ENCODE peak calls at places on chromosome 6, in six cellular contexts. One of them, this sample, is unnamed.

GRCh38 chr6:107509506-107509905 is 19.6 kb downstream of the SOBP start:
- DNase-seq in CD8-positive, alpha-beta memory T cell: no peak
- DNase-seq in HCT116: no peak
- DNase-seq in astrocyte of the spinal cord: peak
- DNase-seq in A172: no peak
- DNase-seq in NCI-H2081: no peak
- DNase-seq in this sample: no peak

GRCh38 chr6:152312434-152312833 is 324.7 kb downstream of the SYNE1 start:
- DNase-seq in CD8-positive, alpha-beta memory T cell: no peak
- DNase-seq in HCT116: no peak
- DNase-seq in astrocyte of the spinal cord: no peak
- DNase-seq in A172: no peak
- DNase-seq in NCI-H2081: no peak
- DNase-seq in this sample: no peak

GRCh38 chr6:41539204-41539603 is 7.0 kb upstream of the FOXP4 start:
- DNase-seq in CD8-positive, alpha-beta memory T cell: no peak
- DNase-seq in HCT116: no peak
- DNase-seq in astrocyte of the spinal cord: no peak
- DNase-seq in A172: no peak
- DNase-seq in NCI-H2081: no peak
- DNase-seq in this sample: no peak

GRCh38 chr6:125509477-125509876 is 207.7 kb upstream of the HDDC2 start:
- DNase-seq in CD8-positive, alpha-beta memory T cell: no peak
- DNase-seq in HCT116: no peak
- DNase-seq in astrocyte of the spinal cord: no peak
- DNase-seq in A172: no peak
- DNase-seq in NCI-H2081: no peak
- DNase-seq in this sample: no peak

GRCh38 chr6:73487473-73487872 is 25.9 kb downstream of the MTO1 start:
- DNase-seq in CD8-positive, alpha-beta memory T cell: no peak
- DNase-seq in HCT116: no peak
- DNase-seq in astrocyte of the spinal cord: no peak
- DNase-seq in A172: no peak
- DNase-seq in NCI-H2081: no peak
- DNase-seq in this sample: no peak

GRCh38 chr6:110357696-110358535 is at the start of gene METTL24:
- DNase-seq in CD8-positive, alpha-beta memory T cell: peak
- DNase-seq in HCT116: no peak
- DNase-seq in astrocyte of the spinal cord: no peak
- DNase-seq in A172: no peak
- DNase-seq in NCI-H2081: peak
- DNase-seq in this sample: peak

GRCh38 chr6:42331019-42331418 is 113.4 kb upstream of the MRPS10 start:
- DNase-seq in CD8-positive, alpha-beta memory T cell: no peak
- DNase-seq in HCT116: no peak
- DNase-seq in astrocyte of the spinal cord: no peak
- DNase-seq in A172: no peak
- DNase-seq in NCI-H2081: no peak
- DNase-seq in this sample: no peak

GRCh38 chr6:39490120-39490519 is 167.6 kb upstream of the KCNK16 start:
- DNase-seq in CD8-positive, alpha-beta memory T cell: no peak
- DNase-seq in HCT116: no peak
- DNase-seq in astrocyte of the spinal cord: no peak
- DNase-seq in A172: no peak
- DNase-seq in NCI-H2081: no peak
- DNase-seq in this sample: no peak

GRCh38 chr6:159151266-159151855 is 17.8 kb upstream of the FNDC1 start:
- DNase-seq in CD8-positive, alpha-beta memory T cell: peak
- DNase-seq in HCT116: peak
- DNase-seq in astrocyte of the spinal cord: peak
- DNase-seq in A172: peak
- DNase-seq in NCI-H2081: peak
- DNase-seq in this sample: peak

GRCh38 chr6:134173936-134174789 is 121.7 kb upstream of the SLC2A12 start:
- DNase-seq in CD8-positive, alpha-beta memory T cell: peak
- DNase-seq in HCT116: peak
- DNase-seq in astrocyte of the spinal cord: peak
- DNase-seq in A172: peak
- DNase-seq in NCI-H2081: peak
- DNase-seq in this sample: peak

GRCh38 chr6:117346142-117346930 is 79.4 kb downstream of the ROS1 start:
- DNase-seq in CD8-positive, alpha-beta memory T cell: peak
- DNase-seq in HCT116: no peak
- DNase-seq in astrocyte of the spinal cord: peak
- DNase-seq in A172: peak
- DNase-seq in NCI-H2081: no peak
- DNase-seq in this sample: no peak

GRCh38 chr6:3151705-3152104 is 5.6 kb downstream of the TUBB2A start:
- DNase-seq in CD8-positive, alpha-beta memory T cell: no peak
- DNase-seq in HCT116: no peak
- DNase-seq in astrocyte of the spinal cord: no peak
- DNase-seq in A172: no peak
- DNase-seq in NCI-H2081: peak
- DNase-seq in this sample: peak

GRCh38 chr6:39090036-39090435 is 24.9 kb downstream of the SAYSD1 start:
- DNase-seq in CD8-positive, alpha-beta memory T cell: no peak
- DNase-seq in HCT116: no peak
- DNase-seq in astrocyte of the spinal cord: no peak
- DNase-seq in A172: no peak
- DNase-seq in NCI-H2081: no peak
- DNase-seq in this sample: no peak

GRCh38 chr6:40640591-40641293 is 53.6 kb upstream of the LRFN2 start:
- DNase-seq in CD8-positive, alpha-beta memory T cell: peak
- DNase-seq in HCT116: no peak
- DNase-seq in astrocyte of the spinal cord: no peak
- DNase-seq in A172: no peak
- DNase-seq in NCI-H2081: no peak
- DNase-seq in this sample: no peak

GRCh38 chr6:157276731-157277130 is 46.6 kb downstream of the TMEM242 start:
- DNase-seq in CD8-positive, alpha-beta memory T cell: no peak
- DNase-seq in HCT116: no peak
- DNase-seq in astrocyte of the spinal cord: no peak
- DNase-seq in A172: no peak
- DNase-seq in NCI-H2081: no peak
- DNase-seq in this sample: no peak

GRCh38 chr6:3731700-3732099 is 19.8 kb downstream of the PXDC1 start:
- DNase-seq in CD8-positive, alpha-beta memory T cell: no peak
- DNase-seq in HCT116: no peak
- DNase-seq in astrocyte of the spinal cord: no peak
- DNase-seq in A172: no peak
- DNase-seq in NCI-H2081: no peak
- DNase-seq in this sample: no peak

GRCh38 chr6:11900662-11901598 is 111.2 kb upstream of the HIVEP1 start:
- DNase-seq in CD8-positive, alpha-beta memory T cell: no peak
- DNase-seq in HCT116: no peak
- DNase-seq in astrocyte of the spinal cord: no peak
- DNase-seq in A172: no peak
- DNase-seq in NCI-H2081: no peak
- DNase-seq in this sample: no peak

GRCh38 chr6:9563996-9564395 is 850.9 kb downstream of the TFAP2A start:
- DNase-seq in CD8-positive, alpha-beta memory T cell: no peak
- DNase-seq in HCT116: no peak
- DNase-seq in astrocyte of the spinal cord: no peak
- DNase-seq in A172: no peak
- DNase-seq in NCI-H2081: no peak
- DNase-seq in this sample: no peak

GRCh38 chr6:31680841-31681671 is at the start of gene LY6G5C:
- DNase-seq in CD8-positive, alpha-beta memory T cell: peak
- DNase-seq in HCT116: peak
- DNase-seq in astrocyte of the spinal cord: peak
- DNase-seq in A172: peak
- DNase-seq in NCI-H2081: peak
- DNase-seq in this sample: peak

GRCh38 chr6:118712955-118713354 is 61.6 kb upstream of the CEP85L start:
- DNase-seq in CD8-positive, alpha-beta memory T cell: no peak
- DNase-seq in HCT116: no peak
- DNase-seq in astrocyte of the spinal cord: peak
- DNase-seq in A172: peak
- DNase-seq in NCI-H2081: no peak
- DNase-seq in this sample: no peak

GRCh38 chr6:4973415-4973814 is 30.4 kb downstream of the RPP40 start:
- DNase-seq in CD8-positive, alpha-beta memory T cell: no peak
- DNase-seq in HCT116: no peak
- DNase-seq in astrocyte of the spinal cord: no peak
- DNase-seq in A172: no peak
- DNase-seq in NCI-H2081: no peak
- DNase-seq in this sample: no peak

GRCh38 chr6:10112871-10113584 is 301.8 kb downstream of the TFAP2A start:
- DNase-seq in CD8-positive, alpha-beta memory T cell: no peak
- DNase-seq in HCT116: no peak
- DNase-seq in astrocyte of the spinal cord: no peak
- DNase-seq in A172: no peak
- DNase-seq in NCI-H2081: no peak
- DNase-seq in this sample: peak

This sample was measured in D341Med.